ENCODE peak calls at places on chromosomes 13 and 19, in four cellular contexts. C is substantia nigra; I is IMR-90; J is CD8-positive, alpha-beta memory T cell. Z is an unnamed sample.

GRCh38 chr19:39052243-39052746 is 19.9 kb upstream of the FBXO27 start:
- DNase-seq in C (peak; percentile 84), I (peak; percentile 58), J (peak; percentile 59), Z (peak; percentile 64)

GRCh38 chr13:109783815-109784589 is 2.4 kb downstream of the IRS2 start:
- DNase-seq in C (no peak), I (no peak), J (no peak), Z (no peak)

GRCh38 chr13:110913322-110913721 is 1.5 kb downstream of the ANKRD10 start:
- DNase-seq in C (no peak), I (peak; percentile 26), J (peak; percentile 31), Z (peak; percentile 49)

GRCh38 chr19:46040952-46041500 is at the start of gene IGFL4:
- DNase-seq in C (no peak), I (no peak), J (no peak), Z (peak; percentile 42)

GRCh38 chr13:107271226-107271625 is 703.3 kb upstream of the ARGLU1 start:
- DNase-seq in C (no peak), I (peak; percentile 50), J (no peak), Z (peak; percentile 29)

GRCh38 chr19:19081642-19082151 is 17.9 kb downstream of the SLC25A42 start:
- DNase-seq in C (no peak), I (peak; percentile 50), J (no peak), Z (no peak)

GRCh38 chr13:101648766-101649489 is 196.5 kb downstream of the ITGBL1 start:
- DNase-seq in C (no peak), I (no peak), J (no peak), Z (no peak)

GRCh38 chr19:35928507-35928906 is 7.7 kb upstream of the LRFN3 start:
- DNase-seq in C (no peak), I (no peak), J (no peak), Z (no peak)

GRCh38 chr19:40822161-40822560 is 23.2 kb downstream of the EGLN2 start:
- DNase-seq in C (no peak), I (no peak), J (no peak), Z (no peak)

GRCh38 chr19:2455481-2456300 is 1.1 kb downstream of the LMNB2 start:
- DNase-seq in C (no peak), I (no peak), J (peak; percentile 42), Z (no peak)

GRCh38 chr13:62482351-62482750 is 1066.7 kb upstream of the PCDH20 start:
- DNase-seq in C (no peak), I (no peak), J (no peak), Z (peak; percentile 15)

GRCh38 chr13:60012503-60012902 is 151.2 kb downstream of the DIAPH3 start:
- DNase-seq in C (no peak), I (no peak), J (no peak), Z (peak; percentile 56)

GRCh38 chr13:77001540-77001939 is 9.7 kb downstream of the CLN5 start:
- DNase-seq in C (no peak), I (no peak), J (no peak), Z (no peak)

GRCh38 chr13:83943530-83944279 is 61.4 kb upstream of the SLITRK1 start:
- DNase-seq in C (peak; percentile 2), I (no peak), J (no peak), Z (peak; percentile 19)

GRCh38 chr13:109707044-109707794 is 79.2 kb downstream of the IRS2 start:
- DNase-seq in C (no peak), I (no peak), J (no peak), Z (no peak)

GRCh38 chr13:76672422-76672821 is 213.8 kb downstream of the KCTD12 start:
- DNase-seq in C (no peak), I (peak; percentile 30), J (no peak), Z (peak; percentile 51)

GRCh38 chr19:12938536-12939291 is at the start of gene CALR:
- DNase-seq in C (no peak), I (no peak), J (no peak), Z (peak; percentile 22)

GRCh38 chr19:28224441-28224840 is 988.5 kb downstream of the UQCRFS1 start:
- DNase-seq in C (no peak), I (no peak), J (no peak), Z (no peak)

GRCh38 chr19:748274-748598 is 2.7 kb upstream of the MISP start:
- DNase-seq in C (no peak), I (no peak), J (no peak), Z (no peak)

GRCh38 chr19:29940971-29941585 is 961 bp upstream of the URI1 start:
- DNase-seq in C (no peak), I (no peak), J (no peak), Z (no peak)

GRCh38 chr13:34654203-34654602 is 287.9 kb upstream of the NBEA start:
- DNase-seq in C (no peak), I (no peak), J (no peak), Z (no peak)

GRCh38 chr19:7773841-7774240 is 10.8 kb downstream of the CLEC4M start:
- DNase-seq in C (no peak), I (no peak), J (no peak), Z (no peak)

GRCh38 chr13:51849145-51850101 is 4.4 kb upstream of the TMEM272 start:
- DNase-seq in C (peak; percentile 14), I (peak; percentile 30), J (no peak), Z (peak; percentile 10)

GRCh38 chr13:34634443-34634842 is 307.6 kb upstream of the NBEA start:
- DNase-seq in C (no peak), I (no peak), J (no peak), Z (no peak)

GRCh38 chr19:38676878-38677646 is 29.6 kb downstream of the ACTN4 start:
- DNase-seq in C (no peak), I (no peak), J (no peak), Z (no peak)

GRCh38 chr13:44052843-44053607 is 173.3 kb downstream of the LACC1 start:
- DNase-seq in C (no peak), I (peak; percentile 65), J (no peak), Z (no peak)

GRCh38 chr19:8609210-8610040 is 1.1 kb downstream of the ADAMTS10 start:
- DNase-seq in C (no peak), I (peak; percentile 60), J (no peak), Z (no peak)

GRCh38 chr19:42487025-42487797 is 41.1 kb downstream of the CEACAM1 start:
- DNase-seq in C (no peak), I (no peak), J (no peak), Z (no peak)

GRCh38 chr13:23866420-23867026 is 22.7 kb downstream of the MIPEP start:
- DNase-seq in C (no peak), I (peak; percentile 15), J (no peak), Z (peak; percentile 8)

GRCh38 chr19:45349126-45349415 is 8.5 kb downstream of the KLC3 start:
- DNase-seq in C (no peak), I (no peak), J (no peak), Z (no peak)

DNA sequence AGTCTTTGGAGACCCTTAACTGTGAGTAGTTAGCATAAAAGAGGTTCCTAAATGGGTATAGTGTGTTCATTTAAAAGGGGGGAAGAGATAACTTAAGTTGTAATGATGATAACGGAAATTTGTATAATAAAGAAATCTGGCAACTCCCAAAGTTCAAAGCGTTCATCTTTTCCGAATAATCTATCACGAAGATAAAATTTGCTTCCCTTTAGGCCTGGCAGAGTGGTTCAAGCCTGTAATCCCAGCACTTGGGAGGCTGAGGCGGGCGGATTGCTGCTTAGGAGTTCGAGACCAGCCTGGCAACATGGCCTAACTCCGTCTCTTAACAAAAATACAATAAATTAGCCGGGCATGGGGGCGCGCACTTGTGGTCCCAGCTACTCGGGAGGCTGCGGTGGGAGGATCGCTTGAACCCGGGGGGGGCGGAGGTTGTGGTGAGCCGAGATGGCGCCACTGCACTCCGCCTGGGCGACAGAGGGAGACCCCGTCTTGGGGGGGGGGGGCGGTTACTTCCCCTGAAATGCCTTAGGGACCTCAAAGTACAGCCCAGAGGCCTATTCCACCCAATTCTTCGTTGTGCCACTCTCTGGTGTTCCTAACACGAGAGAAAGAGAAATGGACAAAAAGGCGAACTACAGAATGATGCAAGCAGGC is 888 bp downstream of the N4BP2L2 start:
- DNase-seq in C (peak; percentile 32), I (no peak), J (no peak), Z (no peak)
- H3K27ac ChIP-seq in C (peak overlapping the region; percentile 94), I (peak overlapping the region; percentile 80), J (peak overlapping the region; percentile 96), Z (peak overlapping the region; percentile 65)

GRCh38 chr13:98540476-98540875 is 36.4 kb downstream of the STK24 start:
- DNase-seq in C (no peak), I (no peak), J (no peak), Z (no peak)
- H3K27ac ChIP-seq in C (no peak overlapping the region), I (no peak overlapping the region), J (no peak overlapping the region), Z (no peak overlapping the region)

DNA sequence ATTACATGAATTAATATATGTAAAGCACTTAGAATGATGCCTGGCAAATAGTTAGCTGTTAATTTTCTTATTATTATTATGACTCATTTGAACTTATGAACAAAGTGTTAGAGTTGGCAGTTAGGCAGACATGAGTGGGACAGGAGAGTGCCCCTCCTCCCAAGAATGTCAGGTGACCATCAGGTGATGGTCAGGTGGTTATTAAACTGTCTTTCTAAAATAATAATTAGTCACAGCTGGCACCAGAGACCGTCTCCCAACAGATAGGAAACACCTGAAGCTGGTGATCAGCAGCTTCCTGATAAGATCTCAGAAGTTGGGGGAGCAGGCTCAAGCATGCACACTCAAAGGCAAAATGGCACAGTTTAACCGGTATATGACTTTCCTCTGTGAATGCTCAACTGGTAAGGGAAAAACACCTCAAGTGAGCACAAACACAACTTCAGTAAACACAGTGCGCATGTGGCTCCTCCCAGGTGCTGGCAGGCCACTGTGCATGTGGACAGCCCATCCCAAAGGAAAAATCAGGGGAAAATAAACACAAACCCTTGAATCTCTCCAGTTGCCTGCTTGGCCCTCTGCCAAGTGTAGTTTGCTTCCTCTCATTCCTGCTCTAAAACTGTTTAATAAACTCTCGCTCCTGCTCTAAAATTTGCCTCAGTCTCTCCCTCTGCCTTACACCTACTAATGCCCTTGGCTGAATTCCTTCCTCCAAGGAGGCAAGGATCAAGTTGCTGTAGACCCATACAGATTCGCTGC is 54.0 kb downstream of the FLT1 start:
- DNase-seq in C (no peak), I (no peak), J (no peak), Z (no peak)
- H3K27ac ChIP-seq in C (no peak overlapping the region), I (no peak overlapping the region), J (no peak overlapping the region), Z (no peak overlapping the region)

GRCh38 chr19:16098416-16098768 is 13.3 kb upstream of the RAB8A start:
- DNase-seq in C (no peak), I (no peak), J (no peak), Z (no peak)
- H3K27ac ChIP-seq in C (no peak overlapping the region), I (no peak overlapping the region), J (no peak overlapping the region), Z (peak overlapping the region; percentile 5)

GRCh38 chr13:93118081-93118615 is 108.5 kb upstream of the GPC6 start:
- DNase-seq in C (no peak), I (no peak), J (no peak), Z (no peak)

DNA sequence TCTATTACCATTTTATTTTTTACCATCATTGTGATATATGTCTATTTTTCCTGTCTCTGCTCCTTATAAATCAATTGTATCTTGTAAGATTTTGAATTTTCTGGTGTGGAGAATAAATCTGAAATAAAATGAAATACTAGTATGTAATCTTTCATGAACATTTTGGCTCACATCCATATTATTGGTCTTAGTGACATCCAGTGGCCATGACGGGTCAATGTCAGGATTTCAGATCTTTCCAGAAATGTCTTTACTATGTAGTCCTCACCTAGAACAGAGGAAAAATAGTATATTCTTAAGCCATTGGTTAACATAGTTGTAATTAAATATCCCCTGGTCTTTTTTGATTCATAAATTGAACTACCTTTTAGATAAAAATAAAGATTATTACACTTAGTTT is 109.8 kb upstream of the GPC6 start:
- DNase-seq in C (no peak), I (no peak), J (no peak), Z (peak; percentile 3)
- H3K27ac ChIP-seq in C (no peak overlapping the region), I (no peak overlapping the region), J (no peak overlapping the region), Z (no peak overlapping the region)

GRCh38 chr13:48264052-48264451 is 31.0 kb downstream of the ITM2B start:
- DNase-seq in C (no peak), I (no peak), J (no peak), Z (no peak)
- H3K27ac ChIP-seq in C (no peak overlapping the region), I (no peak overlapping the region), J (no peak overlapping the region), Z (no peak overlapping the region)

Z was measured in PC-3.